ENCODE peak calls at places on chromosomes 3 and 15, in five cellular contexts. One of them, this sample, is unnamed.

GRCh38 chr15:70192041-70192440 is 94.3 kb upstream of the TLE3 start:
- DNase-seq in IMR-90: no peak
- DNase-seq in gastrocnemius medialis: no peak
- DNase-seq in osteoblast: no peak
- DNase-seq in GM23248: no peak
- DNase-seq in this sample: no peak

GRCh38 chr3:137131081-137131480 is 173.3 kb downstream of the IL20RB start:
- DNase-seq in gastrocnemius medialis: no peak
- DNase-seq in osteoblast: no peak
- DNase-seq in GM23248: no peak
- DNase-seq in IMR-90: no peak
- DNase-seq in this sample: no peak

GRCh38 chr3:42080452-42080872 is 10.7 kb upstream of the TRAK1 start:
- DNase-seq in gastrocnemius medialis: no peak
- DNase-seq in osteoblast: no peak
- DNase-seq in GM23248: peak; percentile 84
- DNase-seq in IMR-90: peak; percentile 32
- DNase-seq in this sample: peak; percentile 75

GRCh38 chr3:196268270-196269163 is 19.0 kb downstream of the PCYT1A start:
- DNase-seq in GM23248: peak; percentile 86
- DNase-seq in IMR-90: peak; percentile 75
- DNase-seq in osteoblast: no peak
- DNase-seq in gastrocnemius medialis: no peak
- DNase-seq in this sample: peak; percentile 67

GRCh38 chr3:53978386-53978785 is 86.7 kb upstream of the SELENOK start:
- DNase-seq in osteoblast: no peak
- DNase-seq in IMR-90: no peak
- DNase-seq in GM23248: no peak
- DNase-seq in gastrocnemius medialis: no peak
- DNase-seq in this sample: no peak

GRCh38 chr3:16370872-16371740 is 106.1 kb downstream of the OXNAD1 start:
- DNase-seq in gastrocnemius medialis: no peak
- DNase-seq in IMR-90: peak; percentile 90
- DNase-seq in osteoblast: no peak
- DNase-seq in GM23248: no peak
- DNase-seq in this sample: peak; percentile 7

GRCh38 chr15:60370804-60371700 is 26.7 kb downstream of the ANXA2 start:
- DNase-seq in GM23248: peak; percentile 100
- DNase-seq in IMR-90: peak; percentile 99
- DNase-seq in osteoblast: peak; percentile 97
- DNase-seq in gastrocnemius medialis: peak; percentile 64
- DNase-seq in this sample: peak; percentile 98

GRCh38 chr15:80878242-80878866 is 99.2 kb downstream of the CEMIP start:
- DNase-seq in IMR-90: peak; percentile 57
- DNase-seq in GM23248: no peak
- DNase-seq in gastrocnemius medialis: no peak
- DNase-seq in osteoblast: no peak
- DNase-seq in this sample: peak; percentile 15

GRCh38 chr3:86029590-86029989 is 961.4 kb downstream of the VGLL3 start:
- DNase-seq in GM23248: no peak
- DNase-seq in IMR-90: no peak
- DNase-seq in osteoblast: no peak
- DNase-seq in gastrocnemius medialis: no peak
- DNase-seq in this sample: no peak

GRCh38 chr15:56763496-56763895 is 30.2 kb upstream of the ZNF280D start:
- DNase-seq in GM23248: no peak
- DNase-seq in IMR-90: no peak
- DNase-seq in gastrocnemius medialis: no peak
- DNase-seq in osteoblast: no peak
- DNase-seq in this sample: peak; percentile 44

GRCh38 chr15:99720533-99720932 is 12.7 kb downstream of the LYSMD4 start:
- DNase-seq in gastrocnemius medialis: no peak
- DNase-seq in IMR-90: no peak
- DNase-seq in osteoblast: no peak
- DNase-seq in GM23248: no peak
- DNase-seq in this sample: no peak

GRCh38 chr3:111980716-111981456 is 2.1 kb downstream of the ABHD10 start:
- DNase-seq in IMR-90: no peak
- DNase-seq in GM23248: no peak
- DNase-seq in gastrocnemius medialis: no peak
- DNase-seq in osteoblast: no peak
- DNase-seq in this sample: no peak

DNA sequence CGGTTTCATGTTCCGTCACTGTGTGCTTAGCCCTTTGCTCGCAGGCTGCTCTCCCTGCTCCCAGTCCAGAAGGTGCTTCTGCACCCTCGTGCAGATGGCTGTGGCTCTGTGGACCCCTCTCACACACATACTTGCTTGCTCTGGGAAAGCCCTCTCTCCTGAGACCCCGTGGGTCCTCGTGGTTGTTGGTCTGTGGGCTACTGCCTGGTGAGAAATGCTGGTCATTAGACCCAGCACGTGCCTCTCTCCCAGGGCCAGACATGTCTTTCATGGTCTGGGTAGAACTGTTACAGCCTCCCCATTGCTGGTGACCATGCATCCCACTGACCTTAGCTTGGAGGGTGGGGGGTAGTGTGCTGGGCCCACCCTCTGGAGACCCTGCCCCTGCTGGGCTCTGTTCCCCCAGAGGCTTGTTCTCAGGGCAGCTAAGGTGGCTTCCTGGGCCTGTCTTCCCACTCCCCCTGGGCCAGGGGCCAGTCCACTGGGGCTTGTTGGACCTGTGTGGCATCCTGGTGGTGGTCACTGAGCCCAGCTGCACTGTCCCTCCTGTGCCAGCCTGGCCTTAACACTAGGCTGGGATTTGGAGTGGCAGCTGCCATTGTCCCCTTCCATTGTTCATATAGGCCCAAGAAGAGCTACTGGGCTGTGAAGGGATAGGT is 10.6 kb downstream of the C15orf39 start:
- DNase-seq in osteoblast: no peak
- DNase-seq in GM23248: no peak
- DNase-seq in IMR-90: no peak
- DNase-seq in gastrocnemius medialis: no peak
- DNase-seq in this sample: no peak
- H3K36me3 ChIP-seq in osteoblast: peaks cover 53% of the 10 kb centered on the region
- H3K36me3 ChIP-seq in GM23248: no peaks in the 10 kb centered on the region
- H3K36me3 ChIP-seq in IMR-90: peaks cover 57% of the 10 kb centered on the region
- H3K36me3 ChIP-seq in gastrocnemius medialis: no peaks in the 10 kb centered on the region
- H3K36me3 ChIP-seq in this sample: peaks cover 59% of the 10 kb centered on the region

DNA sequence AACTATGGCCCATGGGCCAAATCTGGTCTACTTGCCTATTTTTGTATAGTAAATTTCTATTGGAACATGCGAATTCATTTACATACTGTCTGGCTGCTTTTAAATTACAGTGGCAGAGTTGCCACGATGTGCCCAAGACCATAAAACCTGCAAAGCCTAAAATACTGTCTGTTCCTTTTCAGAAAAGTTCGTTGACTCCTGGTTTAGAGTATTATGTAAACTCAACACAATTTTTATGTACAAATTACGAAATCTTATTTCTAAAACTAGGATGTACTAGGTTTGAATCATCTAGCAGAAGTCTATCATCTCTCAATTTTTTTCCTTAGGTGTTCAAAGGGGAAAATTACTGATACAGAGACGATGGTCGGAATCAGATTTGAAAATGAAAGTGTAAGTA is 26.9 kb downstream of the SENP2 start:
- DNase-seq in GM23248: no peak
- DNase-seq in osteoblast: no peak
- DNase-seq in gastrocnemius medialis: no peak
- DNase-seq in IMR-90: no peak
- DNase-seq in this sample: no peak
- H3K36me3 ChIP-seq in GM23248: peaks cover 66% of the 10 kb centered on the region
- H3K36me3 ChIP-seq in osteoblast: peaks cover 52% of the 10 kb centered on the region
- H3K36me3 ChIP-seq in gastrocnemius medialis: peaks cover 3% of the 10 kb centered on the region
- H3K36me3 ChIP-seq in IMR-90: peaks cover 28% of the 10 kb centered on the region
- H3K36me3 ChIP-seq in this sample: peaks cover 82% of the 10 kb centered on the region

DNA sequence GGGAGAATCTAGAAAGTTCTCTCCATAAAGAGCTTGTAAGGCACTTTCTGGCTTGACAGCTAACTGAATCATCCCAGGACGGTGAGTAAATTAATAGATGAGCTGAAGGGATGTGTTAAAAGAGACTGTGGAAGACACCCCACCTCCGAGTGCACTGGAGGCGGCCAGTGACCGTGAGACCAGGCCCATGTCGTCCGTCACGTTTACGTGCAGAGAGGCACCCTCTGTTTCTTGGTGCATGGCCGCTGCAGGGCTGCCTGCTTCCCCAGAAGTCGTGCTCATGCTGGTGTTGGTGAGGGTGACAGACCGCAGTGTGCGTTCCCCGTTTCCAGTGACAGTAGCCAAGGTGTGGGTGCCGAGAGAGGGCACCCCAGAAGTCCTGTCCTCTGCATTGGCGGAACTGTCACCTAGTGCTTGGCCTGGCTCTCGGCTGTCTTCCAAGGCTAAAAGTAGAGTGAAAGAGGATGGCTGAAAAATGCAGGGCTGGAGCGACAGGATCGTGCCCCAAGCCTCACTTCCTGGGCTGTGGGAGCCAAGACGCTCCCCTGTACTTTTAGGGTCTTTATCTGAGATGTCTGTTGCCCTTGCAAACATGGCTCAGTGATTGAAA is 41.1 kb downstream of the HEG1 start:
- DNase-seq in gastrocnemius medialis: no peak
- DNase-seq in GM23248: no peak
- DNase-seq in osteoblast: no peak
- DNase-seq in IMR-90: no peak
- DNase-seq in this sample: no peak
- H3K36me3 ChIP-seq in gastrocnemius medialis: no peaks in the 10 kb centered on the region
- H3K36me3 ChIP-seq in GM23248: peaks cover 97% of the 10 kb centered on the region
- H3K36me3 ChIP-seq in osteoblast: peaks cover 95% of the 10 kb centered on the region
- H3K36me3 ChIP-seq in IMR-90: peaks cover 70% of the 10 kb centered on the region
- H3K36me3 ChIP-seq in this sample: peaks cover 88% of the 10 kb centered on the region

DNA sequence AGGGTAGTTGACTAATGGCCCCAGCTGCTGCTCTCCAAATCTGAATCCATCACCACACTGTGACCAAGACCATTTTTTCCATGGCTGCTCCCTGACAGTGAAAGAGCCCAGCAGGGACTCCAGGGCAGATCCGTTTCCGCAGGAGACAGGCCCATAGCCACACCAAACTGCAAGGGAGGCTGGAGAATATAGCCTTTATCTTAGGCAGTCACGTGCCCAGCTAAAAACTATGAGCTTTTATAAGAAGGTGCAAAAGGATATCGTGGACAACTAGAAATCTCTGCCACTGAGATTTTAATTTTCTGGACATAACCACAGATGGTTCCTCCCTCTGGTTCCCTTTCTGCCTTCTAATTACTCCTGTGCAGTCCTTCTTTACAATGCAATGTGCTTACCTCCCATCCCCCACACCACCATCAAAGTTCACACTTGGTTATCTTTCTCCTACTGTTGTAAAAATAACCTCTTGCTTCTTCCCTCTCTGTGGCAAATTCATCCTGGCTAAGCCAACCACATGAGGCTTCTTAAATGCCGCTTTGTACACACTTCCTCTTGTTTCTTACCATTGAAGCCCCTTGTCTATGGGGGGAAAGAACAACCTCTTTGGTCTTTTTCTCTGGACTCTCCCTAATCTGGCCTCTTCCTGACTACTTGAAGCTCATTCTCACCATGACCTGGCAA is 233.7 kb downstream of the SHQ1 start:
- DNase-seq in IMR-90: no peak
- DNase-seq in osteoblast: no peak
- DNase-seq in gastrocnemius medialis: no peak
- DNase-seq in GM23248: no peak
- DNase-seq in this sample: no peak
- H3K36me3 ChIP-seq in IMR-90: no peaks in the 10 kb centered on the region
- H3K36me3 ChIP-seq in osteoblast: no peaks in the 10 kb centered on the region
- H3K36me3 ChIP-seq in gastrocnemius medialis: no peaks in the 10 kb centered on the region
- H3K36me3 ChIP-seq in GM23248: no peaks in the 10 kb centered on the region
- H3K36me3 ChIP-seq in this sample: no peaks in the 10 kb centered on the region

This sample was measured in adipocyte.